ENCODE peak calls at places on chromosomes 16 and 17, in four cellular contexts. One of them, this sample, is unnamed.

GRCh38 chr16:4828567-4829320 is 18.3 kb downstream of the GLYR1 start:
- DNase-seq in stimulated activated CD4-positive, alpha-beta T cell treated with anti-CD3 and anti-CD28 coated beads, Interleukin-1b, Interleukin-23, amount 100 ng/mL, for 1 hour: no peak
- DNase-seq in GM19239: no peak
- DNase-seq in CD8-positive, alpha-beta memory T cell: no peak
- DNase-seq in this sample: no peak

GRCh38 chr16:30740364-30741251 is 7.6 kb upstream of the PHKG2 start:
- DNase-seq in GM19239: no peak
- DNase-seq in CD8-positive, alpha-beta memory T cell: peak
- DNase-seq in stimulated activated CD4-positive, alpha-beta T cell treated with anti-CD3 and anti-CD28 coated beads, Interleukin-1b, Interleukin-23, amount 100 ng/mL, for 1 hour: no peak
- DNase-seq in this sample: peak

GRCh38 chr16:27929818-27930217 is 133.7 kb downstream of the GSG1L start:
- DNase-seq in stimulated activated CD4-positive, alpha-beta T cell treated with anti-CD3 and anti-CD28 coated beads, Interleukin-1b, Interleukin-23, amount 100 ng/mL, for 1 hour: no peak
- DNase-seq in GM19239: no peak
- DNase-seq in CD8-positive, alpha-beta memory T cell: no peak
- DNase-seq in this sample: no peak

GRCh38 chr16:75114946-75115825 is 1.4 kb downstream of the LDHD start:
- DNase-seq in GM19239: no peak
- DNase-seq in CD8-positive, alpha-beta memory T cell: no peak
- DNase-seq in stimulated activated CD4-positive, alpha-beta T cell treated with anti-CD3 and anti-CD28 coated beads, Interleukin-1b, Interleukin-23, amount 100 ng/mL, for 1 hour: no peak
- DNase-seq in this sample: no peak

GRCh38 chr16:21656795-21657768 is 4.7 kb upstream of the IGSF6 start:
- DNase-seq in CD8-positive, alpha-beta memory T cell: peak
- DNase-seq in stimulated activated CD4-positive, alpha-beta T cell treated with anti-CD3 and anti-CD28 coated beads, Interleukin-1b, Interleukin-23, amount 100 ng/mL, for 1 hour: no peak
- DNase-seq in GM19239: peak
- DNase-seq in this sample: no peak

GRCh38 chr17:45131616-45132301 is 556 bp downstream of the PLCD3 start:
- DNase-seq in stimulated activated CD4-positive, alpha-beta T cell treated with anti-CD3 and anti-CD28 coated beads, Interleukin-1b, Interleukin-23, amount 100 ng/mL, for 1 hour: no peak
- DNase-seq in GM19239: no peak
- DNase-seq in CD8-positive, alpha-beta memory T cell: peak
- DNase-seq in this sample: no peak

GRCh38 chr16:11587643-11588247 is 1.0 kb upstream of the LITAF start:
- DNase-seq in CD8-positive, alpha-beta memory T cell: no peak
- DNase-seq in GM19239: no peak
- DNase-seq in stimulated activated CD4-positive, alpha-beta T cell treated with anti-CD3 and anti-CD28 coated beads, Interleukin-1b, Interleukin-23, amount 100 ng/mL, for 1 hour: no peak
- DNase-seq in this sample: no peak

GRCh38 chr17:67132366-67132765 is 88.0 kb downstream of the CACNG1 start:
- DNase-seq in CD8-positive, alpha-beta memory T cell: no peak
- DNase-seq in GM19239: no peak
- DNase-seq in stimulated activated CD4-positive, alpha-beta T cell treated with anti-CD3 and anti-CD28 coated beads, Interleukin-1b, Interleukin-23, amount 100 ng/mL, for 1 hour: no peak
- DNase-seq in this sample: no peak

GRCh38 chr16:83887088-83887487 is 11.8 kb upstream of the MLYCD start:
- DNase-seq in stimulated activated CD4-positive, alpha-beta T cell treated with anti-CD3 and anti-CD28 coated beads, Interleukin-1b, Interleukin-23, amount 100 ng/mL, for 1 hour: no peak
- DNase-seq in CD8-positive, alpha-beta memory T cell: no peak
- DNase-seq in GM19239: no peak
- DNase-seq in this sample: no peak

GRCh38 chr17:46138470-46138869 is 54.8 kb downstream of the KANSL1 start:
- DNase-seq in stimulated activated CD4-positive, alpha-beta T cell treated with anti-CD3 and anti-CD28 coated beads, Interleukin-1b, Interleukin-23, amount 100 ng/mL, for 1 hour: no peak
- DNase-seq in CD8-positive, alpha-beta memory T cell: no peak
- DNase-seq in GM19239: no peak
- DNase-seq in this sample: no peak

GRCh38 chr16:8904018-8904430 is 21.9 kb downstream of the LITAFD start:
- DNase-seq in GM19239: no peak
- DNase-seq in CD8-positive, alpha-beta memory T cell: no peak
- DNase-seq in stimulated activated CD4-positive, alpha-beta T cell treated with anti-CD3 and anti-CD28 coated beads, Interleukin-1b, Interleukin-23, amount 100 ng/mL, for 1 hour: no peak
- DNase-seq in this sample: no peak

GRCh38 chr17:58311429-58311894 is 17.1 kb downstream of the TSPOAP1 start:
- DNase-seq in CD8-positive, alpha-beta memory T cell: no peak
- DNase-seq in stimulated activated CD4-positive, alpha-beta T cell treated with anti-CD3 and anti-CD28 coated beads, Interleukin-1b, Interleukin-23, amount 100 ng/mL, for 1 hour: no peak
- DNase-seq in GM19239: no peak
- DNase-seq in this sample: no peak

GRCh38 chr17:40341808-40342574 is 22.5 kb downstream of the GJD3 start:
- DNase-seq in stimulated activated CD4-positive, alpha-beta T cell treated with anti-CD3 and anti-CD28 coated beads, Interleukin-1b, Interleukin-23, amount 100 ng/mL, for 1 hour: no peak
- DNase-seq in CD8-positive, alpha-beta memory T cell: peak
- DNase-seq in GM19239: no peak
- DNase-seq in this sample: no peak

GRCh38 chr17:70523407-70523806 is 354.1 kb downstream of the KCNJ2 start:
- DNase-seq in CD8-positive, alpha-beta memory T cell: no peak
- DNase-seq in GM19239: no peak
- DNase-seq in stimulated activated CD4-positive, alpha-beta T cell treated with anti-CD3 and anti-CD28 coated beads, Interleukin-1b, Interleukin-23, amount 100 ng/mL, for 1 hour: no peak
- DNase-seq in this sample: no peak

GRCh38 chr16:49600541-49600940 is 226.9 kb downstream of the C16orf78 start:
- DNase-seq in GM19239: no peak
- DNase-seq in CD8-positive, alpha-beta memory T cell: no peak
- DNase-seq in stimulated activated CD4-positive, alpha-beta T cell treated with anti-CD3 and anti-CD28 coated beads, Interleukin-1b, Interleukin-23, amount 100 ng/mL, for 1 hour: no peak
- DNase-seq in this sample: no peak

GRCh38 chr17:37081287-37081686 is 132.5 kb downstream of the AATF start:
- DNase-seq in stimulated activated CD4-positive, alpha-beta T cell treated with anti-CD3 and anti-CD28 coated beads, Interleukin-1b, Interleukin-23, amount 100 ng/mL, for 1 hour: no peak
- DNase-seq in GM19239: no peak
- DNase-seq in CD8-positive, alpha-beta memory T cell: no peak
- DNase-seq in this sample: no peak

GRCh38 chr16:27727941-27728340 is 178.0 kb downstream of the KATNIP start:
- DNase-seq in stimulated activated CD4-positive, alpha-beta T cell treated with anti-CD3 and anti-CD28 coated beads, Interleukin-1b, Interleukin-23, amount 100 ng/mL, for 1 hour: no peak
- DNase-seq in GM19239: no peak
- DNase-seq in CD8-positive, alpha-beta memory T cell: no peak
- DNase-seq in this sample: no peak

GRCh38 chr17:40322417-40323315 is 13.7 kb downstream of the RARA start:
- DNase-seq in CD8-positive, alpha-beta memory T cell: peak
- DNase-seq in GM19239: peak
- DNase-seq in stimulated activated CD4-positive, alpha-beta T cell treated with anti-CD3 and anti-CD28 coated beads, Interleukin-1b, Interleukin-23, amount 100 ng/mL, for 1 hour: peak
- DNase-seq in this sample: no peak

GRCh38 chr16:66935319-66936011 is at the start of gene CES2:
- DNase-seq in GM19239: no peak
- DNase-seq in stimulated activated CD4-positive, alpha-beta T cell treated with anti-CD3 and anti-CD28 coated beads, Interleukin-1b, Interleukin-23, amount 100 ng/mL, for 1 hour: no peak
- DNase-seq in CD8-positive, alpha-beta memory T cell: no peak
- DNase-seq in this sample: no peak

GRCh38 chr16:74623846-74624245 is 16.9 kb upstream of the GLG1 start:
- DNase-seq in GM19239: no peak
- DNase-seq in stimulated activated CD4-positive, alpha-beta T cell treated with anti-CD3 and anti-CD28 coated beads, Interleukin-1b, Interleukin-23, amount 100 ng/mL, for 1 hour: no peak
- DNase-seq in CD8-positive, alpha-beta memory T cell: no peak
- DNase-seq in this sample: no peak

GRCh38 chr17:21286066-21286770 is 1.7 kb downstream of the MAP2K3 start:
- DNase-seq in stimulated activated CD4-positive, alpha-beta T cell treated with anti-CD3 and anti-CD28 coated beads, Interleukin-1b, Interleukin-23, amount 100 ng/mL, for 1 hour: no peak
- DNase-seq in CD8-positive, alpha-beta memory T cell: no peak
- DNase-seq in GM19239: no peak
- DNase-seq in this sample: peak

GRCh38 chr17:58337126-58337599 is 8.6 kb upstream of the TSPOAP1 start:
- DNase-seq in CD8-positive, alpha-beta memory T cell: peak
- DNase-seq in GM19239: no peak
- DNase-seq in stimulated activated CD4-positive, alpha-beta T cell treated with anti-CD3 and anti-CD28 coated beads, Interleukin-1b, Interleukin-23, amount 100 ng/mL, for 1 hour: no peak
- DNase-seq in this sample: no peak

GRCh38 chr16:72399811-72400210 is 227.9 kb upstream of the PMFBP1 start:
- DNase-seq in GM19239: no peak
- DNase-seq in CD8-positive, alpha-beta memory T cell: no peak
- DNase-seq in stimulated activated CD4-positive, alpha-beta T cell treated with anti-CD3 and anti-CD28 coated beads, Interleukin-1b, Interleukin-23, amount 100 ng/mL, for 1 hour: no peak
- DNase-seq in this sample: no peak

GRCh38 chr16:69724981-69725479 is 1.3 kb downstream of the NQO1 start:
- DNase-seq in GM19239: no peak
- DNase-seq in stimulated activated CD4-positive, alpha-beta T cell treated with anti-CD3 and anti-CD28 coated beads, Interleukin-1b, Interleukin-23, amount 100 ng/mL, for 1 hour: no peak
- DNase-seq in CD8-positive, alpha-beta memory T cell: no peak
- DNase-seq in this sample: no peak

GRCh38 chr17:83180996-83181481 is 101.6 kb downstream of the METRNL start:
- DNase-seq in stimulated activated CD4-positive, alpha-beta T cell treated with anti-CD3 and anti-CD28 coated beads, Interleukin-1b, Interleukin-23, amount 100 ng/mL, for 1 hour: no peak
- DNase-seq in GM19239: no peak
- DNase-seq in CD8-positive, alpha-beta memory T cell: no peak
- DNase-seq in this sample: no peak

GRCh38 chr16:53912155-53912554 is 208.2 kb downstream of the FTO start:
- DNase-seq in stimulated activated CD4-positive, alpha-beta T cell treated with anti-CD3 and anti-CD28 coated beads, Interleukin-1b, Interleukin-23, amount 100 ng/mL, for 1 hour: no peak
- DNase-seq in CD8-positive, alpha-beta memory T cell: peak
- DNase-seq in GM19239: peak
- DNase-seq in this sample: no peak

GRCh38 chr16:88955906-88956305 is 21.1 kb downstream of the CBFA2T3 start:
- DNase-seq in CD8-positive, alpha-beta memory T cell: no peak
- DNase-seq in stimulated activated CD4-positive, alpha-beta T cell treated with anti-CD3 and anti-CD28 coated beads, Interleukin-1b, Interleukin-23, amount 100 ng/mL, for 1 hour: no peak
- DNase-seq in GM19239: no peak
- DNase-seq in this sample: no peak